ENCODE peak calls at places on chromosomes 3 and 15, in ten cellular contexts. Z is Peyer's patch, J is PC-9, Y is left ventricle myocardium inferior, R is left lung, N is cardiac muscle cell, H is GM23338, I is lung, S is psoas muscle, A is kidney. B is an unnamed sample.

GRCh38 chr3:126414961-126415660 is 20.4 kb downstream of the CFAP100 start:
- DNase-seq in J (no peak), Y (no peak), N (no peak), H (no peak), A (no peak), I (no peak), Z (no peak), S (no peak), R (no peak), B (no peak)

GRCh38 chr15:61011576-61012336 is 217.3 kb downstream of the RORA start:
- DNase-seq in A (no peak), N (no peak), I (no peak), Z (no peak), R (no peak), H (peak; percentile 82), Y (no peak), J (no peak), S (no peak), B (no peak)

GRCh38 chr15:60118146-60118545 is 114.0 kb downstream of the FOXB1 start:
- DNase-seq in N (no peak), Y (no peak), S (no peak), I (no peak), J (no peak), A (no peak), Z (no peak), R (no peak), H (peak; percentile 67), B (no peak)

GRCh38 chr3:46887980-46888494 is 10.5 kb downstream of the PTH1R start:
- DNase-seq in I (no peak), R (no peak), A (peak; percentile 2), Y (no peak), S (no peak), N (no peak), H (peak; percentile 62), J (no peak), Z (no peak), B (no peak)

GRCh38 chr3:108455212-108455705 is 55.1 kb downstream of the MYH15 start:
- DNase-seq in I (no peak), Z (no peak), A (no peak), H (no peak), N (no peak), Y (no peak), S (no peak), R (no peak), J (no peak), B (no peak)

GRCh38 chr15:33735637-33736247 is 232.6 kb upstream of the CHRM5 start:
- DNase-seq in R (no peak), I (no peak), J (peak; percentile 22), H (peak; percentile 60), Z (no peak), A (no peak), N (peak; percentile 62), Y (no peak), S (no peak), B (no peak)

GRCh38 chr15:83092309-83092976 is 15.0 kb upstream of the TM6SF1 start:
- DNase-seq in Y (no peak), Z (no peak), I (no peak), N (peak; percentile 82), R (no peak), S (no peak), H (no peak), J (no peak), A (no peak), B (peak; percentile 34)

GRCh38 chr15:35289029-35289617 is 204.0 kb upstream of the NANOGP8 start:
- DNase-seq in Y (no peak), J (no peak), H (peak; percentile 79), Z (no peak), S (no peak), I (no peak), R (no peak), N (peak; percentile 82), A (no peak), B (no peak)

GRCh38 chr3:133578548-133579191 is 5.2 kb downstream of the CDV3 start:
- DNase-seq in I (no peak), J (no peak), R (no peak), A (no peak), N (peak; percentile 70), Y (no peak), S (no peak), H (peak; percentile 64), Z (no peak), B (no peak)

GRCh38 chr3:121491683-121492082 is 54.1 kb downstream of the POLQ start:
- DNase-seq in Z (no peak), A (no peak), J (no peak), S (no peak), H (peak; percentile 4), R (no peak), I (no peak), N (no peak), Y (no peak), B (no peak)
- H3K36me3 ChIP-seq in Z (no peaks in the 10 kb centered on the region), A (no peaks in the 10 kb centered on the region), J (no peaks in the 10 kb centered on the region), S (no peaks in the 10 kb centered on the region), H (peaks cover 29% of the 10 kb centered on the region), R (no peaks in the 10 kb centered on the region), I (no peaks in the 10 kb centered on the region), N (no peaks in the 10 kb centered on the region), Y (no peaks in the 10 kb centered on the region), B (no peaks in the 10 kb centered on the region)

GRCh38 chr3:13353936-13354542 is 66.1 kb downstream of the NUP210 start:
- DNase-seq in Y (no peak), Z (no peak), A (no peak), N (peak; percentile 15), J (no peak), R (peak; percentile 57), S (no peak), I (no peak), H (no peak), B (no peak)
- H3K36me3 ChIP-seq in Y (peaks cover 4% of the 10 kb centered on the region), Z (no peaks in the 10 kb centered on the region), A (peaks cover 33% of the 10 kb centered on the region), N (peaks cover 8% of the 10 kb centered on the region), J (peaks cover 5% of the 10 kb centered on the region), R (peaks cover 86% of the 10 kb centered on the region), S (no peaks in the 10 kb centered on the region), I (peaks cover 36% of the 10 kb centered on the region), H (peaks cover 9% of the 10 kb centered on the region), B (no peaks in the 10 kb centered on the region)

DNA sequence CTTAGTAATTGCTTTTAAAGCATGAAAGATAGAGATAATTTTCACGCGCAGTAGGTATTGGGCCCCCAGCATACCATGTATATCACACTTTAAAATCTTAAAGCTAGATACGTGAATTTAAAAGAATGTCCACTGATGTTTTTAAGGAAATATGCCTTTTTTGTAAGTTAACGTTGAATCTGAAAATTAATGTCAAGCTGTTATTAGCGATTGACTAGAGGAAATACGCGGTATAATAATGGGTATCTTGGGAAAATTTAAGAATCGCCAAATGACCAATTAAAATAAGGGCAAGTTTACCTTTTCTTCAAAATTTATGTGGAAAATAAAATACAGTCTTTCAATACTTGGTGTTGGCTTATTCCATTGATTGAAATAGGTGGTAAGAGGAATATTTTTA is 13.3 kb upstream of the CHD2 start:
- DNase-seq in Z (no peak), A (no peak), Y (no peak), N (no peak), J (no peak), S (no peak), R (no peak), I (no peak), H (no peak), B (no peak)
- H3K36me3 ChIP-seq in Z (no peaks in the 10 kb centered on the region), A (peaks cover 6% of the 10 kb centered on the region), Y (peaks cover 51% of the 10 kb centered on the region), N (peaks cover 48% of the 10 kb centered on the region), J (peaks cover 65% of the 10 kb centered on the region), S (no peaks in the 10 kb centered on the region), R (peaks cover 55% of the 10 kb centered on the region), I (no peaks in the 10 kb centered on the region), H (peaks cover 28% of the 10 kb centered on the region), B (peaks cover 4% of the 10 kb centered on the region)

GRCh38 chr3:12503126-12503952 is 19.1 kb downstream of the TSEN2 start:
- DNase-seq in A (no peak), I (no peak), Z (no peak), J (no peak), H (no peak), S (no peak), R (no peak), Y (no peak), N (no peak), B (no peak)
- H3K36me3 ChIP-seq in A (peaks cover 28% of the 10 kb centered on the region), I (peaks cover 30% of the 10 kb centered on the region), Z (no peaks in the 10 kb centered on the region), J (peaks cover 51% of the 10 kb centered on the region), H (peaks cover 45% of the 10 kb centered on the region), S (peaks cover 4% of the 10 kb centered on the region), R (peaks cover 55% of the 10 kb centered on the region), Y (peaks cover 58% of the 10 kb centered on the region), N (peaks cover 31% of the 10 kb centered on the region), B (peaks cover 56% of the 10 kb centered on the region)

GRCh38 chr15:63061971-63062370 is 19.4 kb downstream of the TPM1 start:
- DNase-seq in S (no peak), J (no peak), Z (no peak), I (no peak), H (no peak), R (no peak), A (no peak), N (no peak), Y (no peak), B (no peak)

GRCh38 chr15:63066302-63066701 is 23.8 kb downstream of the TPM1 start:
- DNase-seq in J (no peak), R (no peak), I (no peak), H (no peak), N (no peak), Y (no peak), S (no peak), Z (no peak), A (no peak), B (no peak)

GRCh38 chr15:63065262-63066234 is 23.0 kb downstream of the TPM1 start:
- DNase-seq in A (no peak), Y (no peak), J (no peak), H (peak; percentile 66), R (no peak), N (no peak), Z (no peak), I (no peak), S (no peak), B (no peak)

GRCh38 chr15:63063164-63063756 is 20.7 kb downstream of the TPM1 start:
- DNase-seq in Z (no peak), R (no peak), A (no peak), S (no peak), J (no peak), N (no peak), Y (no peak), H (no peak), I (no peak), B (no peak)

GRCh38 chr15:63063877-63064409 is 21.4 kb downstream of the TPM1 start:
- DNase-seq in H (no peak), A (no peak), Y (no peak), R (no peak), Z (no peak), S (no peak), N (no peak), I (no peak), J (no peak), B (no peak)
- H3K36me3 ChIP-seq in H (peaks cover 78% of the 10 kb centered on the region), A (peaks cover 49% of the 10 kb centered on the region), Y (peaks cover 94% of the 10 kb centered on the region), R (peaks cover 100% of the 10 kb centered on the region), Z (no peaks in the 10 kb centered on the region), S (peaks cover 20% of the 10 kb centered on the region), N (peaks cover 88% of the 10 kb centered on the region), I (peaks cover 41% of the 10 kb centered on the region), J (peaks cover 79% of the 10 kb centered on the region), B (no peaks in the 10 kb centered on the region)

GRCh38 chr3:59084598-59084997 is 34.8 kb upstream of the CFAP20DC start:
- DNase-seq in H (no peak), I (no peak), Z (no peak), A (no peak), N (no peak), Y (no peak), R (no peak), S (no peak), J (no peak), B (no peak)
- H3K36me3 ChIP-seq in H (no peaks in the 10 kb centered on the region), I (no peaks in the 10 kb centered on the region), Z (no peaks in the 10 kb centered on the region), A (no peaks in the 10 kb centered on the region), N (no peaks in the 10 kb centered on the region), Y (no peaks in the 10 kb centered on the region), R (no peaks in the 10 kb centered on the region), S (no peaks in the 10 kb centered on the region), J (no peaks in the 10 kb centered on the region), B (no peaks in the 10 kb centered on the region)